ENCODE peak calls at places on chromosomes 16 and 17, in ten cellular contexts. U, N, A, W, J, V, T, Z, R and O are unnamed samples.

GRCh38 chr16:81520560-81521135 is 76.0 kb downstream of the CMIP start:
- DNase-seq in N (no peak), W (peak; percentile 9), T (no peak), U (no peak), A (no peak), J (no peak), R (no peak), Z (no peak), V (no peak), O (no peak)

GRCh38 chr17:38702900-38703741 is 2.0 kb upstream of the MLLT6 start:
- DNase-seq in V (no peak), U (no peak), A (no peak), R (peak; percentile 88), T (no peak), W (no peak), N (no peak), J (no peak), Z (no peak), O (no peak)

GRCh38 chr16:67543036-67543435 is 14.4 kb downstream of the RIPOR1 start:
- DNase-seq in U (no peak), W (no peak), T (no peak), V (no peak), A (no peak), J (no peak), N (no peak), R (no peak), Z (no peak), O (no peak)

GRCh38 chr17:78466786-78467715 is 88.6 kb downstream of the PGS1 start:
- DNase-seq in J (no peak), U (no peak), T (no peak), W (no peak), Z (no peak), R (peak; percentile 69), A (no peak), V (no peak), N (no peak), O (no peak)

GRCh38 chr16:29862383-29862883 is 593 bp downstream of the CDIPT start:
- DNase-seq in W (no peak), T (no peak), A (no peak), V (no peak), Z (peak; percentile 22), J (no peak), U (no peak), R (no peak), N (no peak), O (no peak)

GRCh38 chr16:56257260-56257659 is 66.0 kb downstream of the GNAO1 start:
- DNase-seq in R (no peak), A (no peak), W (peak; percentile 63), U (no peak), N (no peak), J (no peak), Z (no peak), T (no peak), V (no peak), O (no peak)

GRCh38 chr17:2282297-2282873 is 21.2 kb downstream of the SMG6 start:
- DNase-seq in U (peak; percentile 45), V (no peak), A (peak; percentile 51), W (no peak), T (no peak), N (peak; percentile 13), R (no peak), J (no peak), Z (peak; percentile 88), O (no peak)

GRCh38 chr17:72079700-72080099 is 41.1 kb upstream of the SOX9 start:
- DNase-seq in Z (no peak), N (no peak), A (no peak), V (no peak), U (no peak), J (no peak), W (no peak), R (no peak), T (no peak), O (no peak)

GRCh38 chr17:45110676-45111611 is 21.4 kb downstream of the PLCD3 start:
- DNase-seq in J (no peak), U (no peak), Z (peak; percentile 25), R (no peak), A (no peak), V (peak; percentile 63), N (no peak), T (no peak), W (peak; percentile 69), O (peak; percentile 54)

GRCh38 chr16:1691276-1691675 is 13.2 kb downstream of the JPT2 start:
- DNase-seq in R (no peak), N (no peak), T (no peak), V (no peak), Z (peak; percentile 5), J (no peak), W (no peak), U (no peak), A (no peak), O (no peak)